ENCODE peak calls at places on chromosome 12, in seven cellular contexts. U is sigmoid colon; H is Peyer's patch; J is thyroid gland; G is PC-9; A is CD4-positive, CD25-positive, alpha-beta regulatory T cell; Z is left ventricle myocardium inferior. S is an unnamed sample. For H3K4me1 and H3K9me3, the result is how much of the 10 kb centered on the place peaks cover.

GRCh38 chr12:18422849-18423248 is 161.5 kb downstream of the PIK3C2G start:
- DNase-seq in Z (no peak), H (no peak), U (no peak), G (no peak), J (no peak), A (no peak), S (no peak)

GRCh38 chr12:120909633-120910318 is 5.6 kb upstream of the SPPL3 start:
- DNase-seq in J (no peak), U (no peak), H (no peak), A (no peak), Z (no peak), G (no peak), S (no peak)

GRCh38 chr12:51009038-51009437 is 17.1 kb downstream of the SLC11A2 start:
- DNase-seq in J (peak), A (peak), U (peak), Z (peak), G (no peak), H (peak), S (peak)

GRCh38 chr12:107404981-107405380 is 280.6 kb upstream of the PWP1 start:
- DNase-seq in G (peak), J (peak), A (peak), H (peak), U (no peak), Z (no peak), S (no peak)

GRCh38 chr12:15534322-15534721 is 212.0 kb downstream of the PTPRO start:
- DNase-seq in U (no peak), J (no peak), A (peak), G (no peak), H (no peak), Z (no peak), S (no peak)

GRCh38 chr12:54355104-54355815 is 9.0 kb downstream of the GPR84 start:
- DNase-seq in H (no peak), Z (no peak), J (no peak), A (no peak), U (no peak), G (no peak), S (no peak)

GRCh38 chr12:96060041-96060440 is 24.7 kb upstream of the LTA4H start:
- DNase-seq in G (no peak), A (no peak), J (no peak), H (no peak), U (no peak), Z (no peak), S (no peak)

GRCh38 chr12:103548622-103549601 is 38.2 kb upstream of the STAB2 start:
- DNase-seq in H (peak), A (peak), Z (peak), U (peak), J (peak), G (peak), S (no peak)

GRCh38 chr12:31732926-31733548 is 4.2 kb upstream of the AMN1 start:
- DNase-seq in A (no peak), J (no peak), H (no peak), G (peak), U (no peak), Z (no peak), S (no peak)

GRCh38 chr12:981176-981828 is 9.7 kb upstream of the ERC1 start:
- DNase-seq in A (peak), U (no peak), J (no peak), H (no peak), Z (no peak), G (peak), S (no peak)

GRCh38 chr12:64525461-64526160 is 73.7 kb downstream of the TBK1 start:
- DNase-seq in A (no peak), G (no peak), U (no peak), Z (no peak), J (no peak), H (no peak), S (no peak)

GRCh38 chr12:6074979-6075585 is 49.4 kb downstream of the VWF start:
- DNase-seq in H (peak), G (no peak), J (no peak), Z (peak), A (peak), U (no peak), S (peak)

GRCh38 chr12:17992002-17992656 is 97.9 kb downstream of the RERGL start:
- DNase-seq in Z (no peak), A (peak), U (no peak), G (peak), H (no peak), J (no peak), S (no peak)

GRCh38 chr12:110869035-110869434 is 22.2 kb downstream of the CCDC63 start:
- DNase-seq in Z (no peak), G (no peak), J (no peak), U (no peak), H (no peak), A (no peak), S (no peak)

GRCh38 chr12:26646571-26646970 is 186.4 kb downstream of the ITPR2 start:
- DNase-seq in H (no peak), A (no peak), U (no peak), G (no peak), J (no peak), Z (no peak), S (no peak)

GRCh38 chr12:12803186-12803585 is 10.0 kb upstream of the DDX47 start:
- DNase-seq in G (peak), H (peak), A (peak), Z (no peak), J (peak), U (peak), S (peak)

GRCh38 chr12:55256831-55257230 is 12.4 kb downstream of the OR6C74 start:
- DNase-seq in H (no peak), A (no peak), Z (no peak), G (no peak), U (no peak), J (no peak), S (no peak)

GRCh38 chr12:89350661-89351488 is 1.4 kb downstream of the DUSP6 start:
- DNase-seq in Z (peak), H (peak), G (peak), J (peak), A (peak), U (peak), S (peak)

GRCh38 chr12:47874316-47874715 is 30.5 kb downstream of the VDR start:
- DNase-seq in J (no peak), G (no peak), Z (no peak), U (no peak), H (peak), A (no peak), S (no peak)

GRCh38 chr12:47876404-47876960 is 28.3 kb downstream of the VDR start:
- DNase-seq in A (no peak), J (no peak), H (no peak), G (no peak), Z (no peak), U (no peak), S (no peak)

GRCh38 chr12:47878293-47878917 is 26.4 kb downstream of the VDR start:
- DNase-seq in J (no peak), G (no peak), Z (no peak), H (no peak), A (no peak), U (no peak), S (no peak)

GRCh38 chr12:47877081-47877480 is 27.7 kb downstream of the VDR start:
- DNase-seq in Z (no peak), H (no peak), U (no peak), G (no peak), J (peak), A (no peak), S (no peak)

GRCh38 chr12:47875732-47876131 is 29.1 kb downstream of the VDR start:
- DNase-seq in J (no peak), U (no peak), G (no peak), H (no peak), A (no peak), Z (no peak), S (no peak)
- H3K4me1 ChIP-seq in J (under half), U (under half), G (under half), H (under half), A (under half), Z (under half), S (under half)

GRCh38 chr12:100145643-100146042 is 3.0 kb upstream of the BLTP3B start:
- DNase-seq in A (no peak), H (no peak), Z (no peak), G (no peak), J (no peak), U (peak), S (no peak)
- H3K9me3 ChIP-seq in A (under half), H (under half), Z (under half), G (under half), J (under half), U (under half), S (under half)

DNA sequence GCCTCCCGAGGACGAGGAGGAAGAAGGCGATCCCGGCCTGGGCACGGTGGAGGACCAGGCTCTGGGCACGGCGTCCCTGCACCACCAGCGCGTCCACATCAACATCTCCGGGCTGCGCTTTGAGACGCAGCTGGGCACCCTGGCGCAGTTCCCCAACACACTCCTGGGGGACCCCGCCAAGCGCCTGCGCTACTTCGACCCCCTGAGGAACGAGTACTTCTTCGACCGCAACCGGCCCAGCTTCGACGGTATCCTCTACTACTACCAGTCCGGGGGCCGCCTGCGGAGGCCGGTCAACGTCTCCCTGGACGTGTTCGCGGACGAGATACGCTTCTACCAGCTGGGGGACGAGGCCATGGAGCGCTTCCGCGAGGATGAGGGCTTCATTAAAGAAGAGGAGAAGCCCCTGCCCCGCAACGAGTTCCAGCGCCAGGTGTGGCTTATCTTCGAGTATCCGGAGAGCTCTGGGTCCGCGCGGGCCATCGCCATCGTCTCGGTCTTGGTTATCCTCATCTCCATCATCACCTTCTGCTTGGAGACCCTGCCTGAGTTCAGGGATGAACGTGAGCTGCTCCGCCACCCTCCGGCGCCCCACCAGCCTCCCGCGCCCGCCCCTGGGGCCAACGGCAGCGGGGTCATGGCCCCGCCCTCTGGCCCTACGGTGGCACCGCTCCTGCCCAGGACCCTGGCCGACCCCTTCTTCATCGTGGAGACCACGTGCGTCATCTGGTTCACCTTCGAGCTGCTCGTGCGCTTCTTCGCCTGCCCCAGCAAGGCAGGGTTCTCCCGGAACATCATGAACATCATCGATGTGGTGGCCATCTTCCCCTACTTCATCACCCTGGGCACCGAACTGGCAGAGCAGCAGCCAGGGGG is 979 bp downstream of the KCNA5 start:
- DNase-seq in A (no peak), G (no peak), U (no peak), Z (no peak), J (no peak), H (no peak), S (no peak)
- H3K4me1 ChIP-seq in A (under half), G (under half), U (under half), Z (under half), J (under half), H (under half), S (under half)

GRCh38 chr12:133081408-133081806 is 684 bp downstream of the ZNF140 start:
- DNase-seq in G (peak), J (peak), U (no peak), A (no peak), Z (no peak), H (no peak), S (no peak)

GRCh38 chr12:133080619-133081407 is at the start of gene ZNF140:
- DNase-seq in G (peak), Z (peak), J (peak), H (peak), U (peak), A (peak), S (peak)

GRCh38 chr12:133080051-133080618 is 588 bp upstream of the ZNF140 start:
- DNase-seq in A (peak), H (peak), G (peak), J (peak), Z (peak), U (peak), S (peak)

GRCh38 chr12:133083345-133083744 is 2.6 kb downstream of the ZNF140 start:
- DNase-seq in A (no peak), Z (no peak), U (no peak), H (no peak), J (no peak), G (no peak), S (no peak)
- H3K9me3 ChIP-seq in A (half or more), Z (half or more), U (half or more), H (under half), J (under half), G (half or more), S (half or more)

DNA sequence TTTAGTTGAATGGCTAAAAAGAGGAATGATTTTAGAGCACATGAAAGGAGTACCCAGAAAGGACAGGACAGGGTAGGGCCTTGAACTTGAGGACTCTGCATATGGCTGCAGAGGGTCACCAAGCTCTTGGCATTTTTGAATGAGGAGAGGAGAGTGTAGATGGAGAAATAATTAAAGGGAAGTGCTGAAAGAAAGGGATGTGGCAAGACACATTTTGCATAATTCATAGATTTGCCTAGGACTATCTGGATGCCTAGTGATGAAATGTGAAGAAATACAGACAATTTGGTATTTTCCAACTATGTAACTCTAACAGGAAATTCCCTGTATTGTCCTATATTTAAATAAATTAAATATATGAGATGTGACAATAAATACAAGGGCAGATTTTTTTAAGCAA is 27.5 kb upstream of the MDM1 start:
- DNase-seq in U (no peak), J (no peak), H (no peak), A (no peak), G (no peak), Z (no peak), S (no peak)
- H3K4me1 ChIP-seq in U (under half), J (under half), H (under half), A (under half), G (under half), Z (under half), S (under half)

GRCh38 chr12:34286483-34286882 is 264.2 kb downstream of the ALG10 start:
- DNase-seq in J (no peak), H (no peak), G (no peak), Z (peak), U (no peak), A (no peak), S (no peak)
- H3K9me3 ChIP-seq in J (under half), H (under half), G (under half), Z (half or more), U (under half), A (under half), S (under half)

DNA sequence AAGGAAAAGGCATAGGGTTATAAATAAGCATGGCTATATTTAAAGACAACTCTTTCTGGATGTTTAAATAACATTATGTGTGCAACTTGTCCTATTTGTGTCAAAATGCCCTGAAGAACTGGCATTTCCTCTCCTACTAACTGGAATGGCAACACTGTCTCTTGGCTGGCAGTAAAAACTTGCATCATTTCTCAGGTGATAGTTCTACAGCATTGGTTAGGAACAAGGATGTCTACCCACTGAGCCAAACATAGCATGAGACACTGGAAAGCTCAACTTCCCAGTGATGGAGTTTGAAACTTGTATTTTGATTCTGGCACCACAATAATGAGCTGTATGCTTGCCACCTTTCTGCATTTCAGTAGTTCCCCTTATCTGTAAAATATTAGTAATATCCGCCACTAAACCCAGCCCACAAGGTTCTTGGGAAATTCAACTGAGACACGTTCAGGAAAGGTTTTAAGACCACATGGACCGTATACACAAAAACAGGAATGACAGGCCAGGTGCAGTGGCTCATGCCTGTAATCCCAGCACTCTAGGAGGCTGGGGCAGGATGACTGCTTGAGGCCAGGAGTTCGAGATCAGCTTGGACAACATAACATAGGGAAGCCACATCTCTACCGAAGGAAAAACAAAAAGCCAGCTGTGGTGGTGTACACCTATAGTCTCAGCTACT is 5.1 kb downstream of the SLC38A2 start:
- DNase-seq in G (no peak), A (no peak), U (no peak), Z (no peak), H (no peak), J (no peak), S (no peak)
- H3K4me1 ChIP-seq in G (half or more), A (half or more), U (half or more), Z (half or more), H (half or more), J (under half), S (half or more)